ENCODE peak calls at places on chromosomes 13 and 19, in six cellular contexts. M, O, N, X, V and G are unnamed samples.

GRCh38 chr13:40193290-40194203 is 472.9 kb downstream of the FOXO1 start:
- DNase-seq in M (no peak), O (no peak), N (no peak), X (no peak), V (no peak), G (no peak)

GRCh38 chr13:29753593-29754485 is 96.6 kb downstream of the UBL3 start:
- DNase-seq in M (no peak), O (no peak), N (no peak), X (no peak), V (no peak), G (peak; percentile 21)

GRCh38 chr13:30997697-30998547 is 65.5 kb downstream of the TEX26 start:
- DNase-seq in M (no peak), O (no peak), N (no peak), X (no peak), V (no peak), G (no peak)

GRCh38 chr13:47337781-47338507 is 441.1 kb upstream of the HTR2A start:
- DNase-seq in M (peak; percentile 14), O (no peak), N (no peak), X (no peak), V (no peak), G (peak; percentile 28)

GRCh38 chr19:58519087-58519354 is 589 bp downstream of the ZBTB45 start:
- DNase-seq in M (peak; percentile 80), O (no peak), N (no peak), X (peak; percentile 64), V (peak; percentile 73), G (peak; percentile 92)

GRCh38 chr19:35534803-35535480 is 1.7 kb downstream of the GAPDHS start:
- DNase-seq in M (no peak), O (no peak), N (no peak), X (no peak), V (no peak), G (peak; percentile 28)

GRCh38 chr13:36131215-36131930 is at the start of gene DCLK1:
- DNase-seq in M (peak; percentile 73), O (no peak), N (no peak), X (no peak), V (no peak), G (peak; percentile 87)

GRCh38 chr19:28288850-28289249 is 924.1 kb downstream of the UQCRFS1 start:
- DNase-seq in M (no peak), O (no peak), N (no peak), X (no peak), V (no peak), G (peak; percentile 3)

GRCh38 chr19:6119031-6119430 is 8.7 kb upstream of the RFX2 start:
- DNase-seq in M (no peak), O (no peak), N (no peak), X (no peak), V (no peak), G (no peak)

GRCh38 chr19:54209748-54210494 is 9.3 kb downstream of the RPS9 start:
- DNase-seq in M (no peak), O (no peak), N (no peak), X (peak; percentile 68), V (peak; percentile 98), G (no peak)

GRCh38 chr13:110407021-110407420 is 99.9 kb downstream of the COL4A2 start:
- DNase-seq in M (no peak), O (no peak), N (no peak), X (no peak), V (no peak), G (no peak)

GRCh38 chr19:14089412-14089661 is 1.2 kb downstream of the SAMD1 start:
- DNase-seq in M (no peak), O (no peak), N (no peak), X (no peak), V (no peak), G (peak; percentile 75)

GRCh38 chr13:98055623-98056022 is 87.3 kb upstream of the FARP1 start:
- DNase-seq in M (no peak), O (no peak), N (no peak), X (no peak), V (no peak), G (no peak)

GRCh38 chr19:7582446-7582845 is 13.2 kb upstream of the CAMSAP3 start:
- DNase-seq in M (no peak), O (no peak), N (no peak), X (no peak), V (no peak), G (no peak)

GRCh38 chr19:41309225-41310030 is 544 bp upstream of the CCDC97 start:
- DNase-seq in M (no peak), O (no peak), N (no peak), X (no peak), V (no peak), G (no peak)

GRCh38 chr13:95607363-95607762 is 37.1 kb downstream of the DZIP1 start:
- DNase-seq in M (no peak), O (no peak), N (no peak), X (no peak), V (no peak), G (no peak)

GRCh38 chr19:40006273-40006691 is 9.4 kb downstream of the ZNF546 start:
- DNase-seq in M (no peak), O (no peak), N (no peak), X (peak; percentile 57), V (no peak), G (no peak)

GRCh38 chr19:17741456-17741855 is 9.8 kb upstream of the FCHO1 start:
- DNase-seq in M (no peak), O (no peak), N (no peak), X (no peak), V (no peak), G (no peak)

GRCh38 chr13:86282450-86282849 is 483.2 kb upstream of the SLITRK6 start:
- DNase-seq in M (no peak), O (peak; percentile 20), N (no peak), X (no peak), V (no peak), G (no peak)

GRCh38 chr19:8512115-8512967 is 1.6 kb downstream of the ZNF414 start:
- DNase-seq in M (peak; percentile 68), O (no peak), N (peak; percentile 58), X (peak; percentile 89), V (peak; percentile 60), G (peak; percentile 85)

GRCh38 chr19:42426643-42427042 is 545 bp downstream of the LIPE start:
- DNase-seq in M (no peak), O (no peak), N (no peak), X (no peak), V (no peak), G (no peak)

GRCh38 chr19:21094347-21095025 is 12.5 kb downstream of the ZNF714 start:
- DNase-seq in M (no peak), O (no peak), N (no peak), X (no peak), V (no peak), G (no peak)

GRCh38 chr19:17020380-17020779 is 6.2 kb downstream of the CPAMD8 start:
- DNase-seq in M (no peak), O (no peak), N (no peak), X (no peak), V (no peak), G (no peak)

GRCh38 chr19:33809960-33810359 is 13.3 kb downstream of the KCTD15 start:
- DNase-seq in M (no peak), O (no peak), N (no peak), X (no peak), V (no peak), G (no peak)

GRCh38 chr19:50817941-50818858 is 5.4 kb downstream of the KLK1 start:
- DNase-seq in M (peak; percentile 97), O (peak; percentile 63), N (peak; percentile 65), X (peak; percentile 96), V (no peak), G (peak; percentile 96)

GRCh38 chr19:43936219-43936618 is 1.1 kb upstream of the ZNF45 start:
- DNase-seq in M (no peak), O (no peak), N (no peak), X (peak; percentile 22), V (no peak), G (peak; percentile 43)

GRCh38 chr19:6737873-6738725 is 719 bp upstream of the GPR108 start:
- DNase-seq in M (peak; percentile 68), O (no peak), N (no peak), X (peak; percentile 32), V (peak; percentile 87), G (peak; percentile 83)

GRCh38 chr19:7497292-7497691 is 8.5 kb upstream of the PEX11G start:
- DNase-seq in M (peak; percentile 53), O (no peak), N (no peak), X (peak; percentile 39), V (no peak), G (peak; percentile 78)

GRCh38 chr13:86002921-86003488 is 203.8 kb upstream of the SLITRK6 start:
- DNase-seq in M (no peak), O (no peak), N (no peak), X (no peak), V (no peak), G (no peak)

GRCh38 chr13:71865858-71866172 is 1.2 kb downstream of the DACH1 start:
- DNase-seq in M (peak; percentile 21), O (no peak), N (no peak), X (no peak), V (no peak), G (peak; percentile 14)

GRCh38 chr19:37362733-37363132 is 8.2 kb upstream of the ZNF527 start:
- DNase-seq in M (peak; percentile 82), O (no peak), N (peak; percentile 66), X (peak; percentile 17), V (peak; percentile 42), G (peak; percentile 89)

GRCh38 chr19:47544476-47544875 is 28.5 kb downstream of the ZNF541 start:
- DNase-seq in M (no peak), O (no peak), N (no peak), X (no peak), V (no peak), G (no peak)

GRCh38 chr19:47547175-47547574 is 25.8 kb downstream of the ZNF541 start:
- DNase-seq in M (no peak), O (no peak), N (no peak), X (no peak), V (no peak), G (no peak)

GRCh38 chr19:47545061-47545948 is 27.6 kb downstream of the ZNF541 start:
- DNase-seq in M (peak; percentile 38), O (no peak), N (no peak), X (no peak), V (no peak), G (peak; percentile 62)

GRCh38 chr19:47549341-47549768 is 23.6 kb downstream of the ZNF541 start:
- DNase-seq in M (no peak), O (no peak), N (no peak), X (no peak), V (no peak), G (no peak)

GRCh38 chr19:47550129-47550528 is 22.8 kb downstream of the ZNF541 start:
- DNase-seq in M (no peak), O (no peak), N (no peak), X (no peak), V (no peak), G (no peak)
- TF ChIP-seq CREB1 in M (no peak), O (no peak), N (no peak), X (no peak), V (no peak), G (no peak)

GRCh38 chr13:94154362-94154761 is 325.1 kb downstream of the DCT start:
- DNase-seq in M (no peak), O (no peak), N (no peak), X (no peak), V (peak; percentile 11), G (no peak)
- TF ChIP-seq CREB1 in M (no peak), O (no peak), N (no peak), X (no peak), V (no peak), G (no peak)

GRCh38 chr13:114132419-114133121 is at the start of gene RASA3:
- DNase-seq in M (peak; percentile 83), O (no peak), N (peak; percentile 58), X (peak; percentile 93), V (no peak), G (peak; percentile 90)
- TF ChIP-seq CREB1 in M (no peak), O (no peak), N (no peak), X (no peak), V (no peak), G (no peak)

GRCh38 chr19:56252699-56253422 is 19.7 kb upstream of the EDDM13 start:
- DNase-seq in M (peak; percentile 96), O (no peak), N (peak; percentile 73), X (peak; percentile 80), V (peak; percentile 35), G (peak; percentile 94)
- TF ChIP-seq CREB1 in M (no peak), O (no peak), N (no peak), X (no peak), V (no peak), G (peak; percentile 32)